ENCODE peak calls at places on chromosomes 13 and 19, in nine cellular contexts. One of them, this sample, is unnamed.

GRCh38 chr19:30312582-30313352 is 59.4 kb upstream of the ZNF536 start:
- DNase-seq in astrocyte of the hippocampus: no peak
- DNase-seq in A172: no peak
- DNase-seq in GM03348: no peak
- DNase-seq in RCC 7860: no peak
- DNase-seq in stimulated activated CD8-positive, alpha-beta memory T cell treated with anti-CD3 and anti-CD28 coated beads, Interleukin-15, amount 100 ng/mL, for 4 hours: no peak
- DNase-seq in NCI-H345: no peak
- DNase-seq in activated naive CD8-positive, alpha-beta T cell treated with anti-CD3 and anti-CD28 coated beads, Interleukin-2, amount 50 U/mL, for 24 hours: no peak
- DNase-seq in A673: no peak
- DNase-seq in this sample: no peak

GRCh38 chr19:17997969-17998826 is 9.8 kb upstream of the ARRDC2 start:
- DNase-seq in astrocyte of the hippocampus: no peak
- DNase-seq in A172: peak
- DNase-seq in GM03348: peak
- DNase-seq in RCC 7860: peak
- DNase-seq in stimulated activated CD8-positive, alpha-beta memory T cell treated with anti-CD3 and anti-CD28 coated beads, Interleukin-15, amount 100 ng/mL, for 4 hours: no peak
- DNase-seq in NCI-H345: no peak
- DNase-seq in activated naive CD8-positive, alpha-beta T cell treated with anti-CD3 and anti-CD28 coated beads, Interleukin-2, amount 50 U/mL, for 24 hours: no peak
- DNase-seq in A673: no peak
- DNase-seq in this sample: no peak

GRCh38 chr19:56668676-56669075 is 2.9 kb downstream of the ZNF835 start:
- DNase-seq in astrocyte of the hippocampus: no peak
- DNase-seq in A172: no peak
- DNase-seq in GM03348: no peak
- DNase-seq in RCC 7860: no peak
- DNase-seq in stimulated activated CD8-positive, alpha-beta memory T cell treated with anti-CD3 and anti-CD28 coated beads, Interleukin-15, amount 100 ng/mL, for 4 hours: no peak
- DNase-seq in NCI-H345: no peak
- DNase-seq in activated naive CD8-positive, alpha-beta T cell treated with anti-CD3 and anti-CD28 coated beads, Interleukin-2, amount 50 U/mL, for 24 hours: no peak
- DNase-seq in A673: no peak
- DNase-seq in this sample: no peak

GRCh38 chr13:51794959-51795358 is 9.0 kb downstream of the DHRS12 start:
- DNase-seq in astrocyte of the hippocampus: no peak
- DNase-seq in A172: no peak
- DNase-seq in GM03348: no peak
- DNase-seq in RCC 7860: no peak
- DNase-seq in stimulated activated CD8-positive, alpha-beta memory T cell treated with anti-CD3 and anti-CD28 coated beads, Interleukin-15, amount 100 ng/mL, for 4 hours: no peak
- DNase-seq in NCI-H345: no peak
- DNase-seq in activated naive CD8-positive, alpha-beta T cell treated with anti-CD3 and anti-CD28 coated beads, Interleukin-2, amount 50 U/mL, for 24 hours: no peak
- DNase-seq in A673: no peak
- DNase-seq in this sample: no peak

GRCh38 chr13:114142137-114142550 is 9.7 kb upstream of the RASA3 start:
- DNase-seq in astrocyte of the hippocampus: no peak
- DNase-seq in A172: no peak
- DNase-seq in GM03348: no peak
- DNase-seq in RCC 7860: no peak
- DNase-seq in stimulated activated CD8-positive, alpha-beta memory T cell treated with anti-CD3 and anti-CD28 coated beads, Interleukin-15, amount 100 ng/mL, for 4 hours: no peak
- DNase-seq in NCI-H345: no peak
- DNase-seq in activated naive CD8-positive, alpha-beta T cell treated with anti-CD3 and anti-CD28 coated beads, Interleukin-2, amount 50 U/mL, for 24 hours: no peak
- DNase-seq in A673: no peak
- DNase-seq in this sample: no peak

GRCh38 chr19:5540208-5540607 is 27.5 kb downstream of the TINCR start:
- DNase-seq in astrocyte of the hippocampus: no peak
- DNase-seq in A172: no peak
- DNase-seq in GM03348: no peak
- DNase-seq in RCC 7860: no peak
- DNase-seq in stimulated activated CD8-positive, alpha-beta memory T cell treated with anti-CD3 and anti-CD28 coated beads, Interleukin-15, amount 100 ng/mL, for 4 hours: no peak
- DNase-seq in NCI-H345: no peak
- DNase-seq in activated naive CD8-positive, alpha-beta T cell treated with anti-CD3 and anti-CD28 coated beads, Interleukin-2, amount 50 U/mL, for 24 hours: no peak
- DNase-seq in A673: no peak
- DNase-seq in this sample: no peak

GRCh38 chr13:51838235-51838846 is 6.6 kb downstream of the TMEM272 start:
- DNase-seq in astrocyte of the hippocampus: peak
- DNase-seq in A172: peak
- DNase-seq in GM03348: peak
- DNase-seq in RCC 7860: no peak
- DNase-seq in stimulated activated CD8-positive, alpha-beta memory T cell treated with anti-CD3 and anti-CD28 coated beads, Interleukin-15, amount 100 ng/mL, for 4 hours: no peak
- DNase-seq in NCI-H345: no peak
- DNase-seq in activated naive CD8-positive, alpha-beta T cell treated with anti-CD3 and anti-CD28 coated beads, Interleukin-2, amount 50 U/mL, for 24 hours: peak
- DNase-seq in A673: no peak
- DNase-seq in this sample: no peak

GRCh38 chr13:75480691-75481175 is 1.2 kb downstream of the TBC1D4 start:
- DNase-seq in astrocyte of the hippocampus: peak
- DNase-seq in A172: no peak
- DNase-seq in GM03348: peak
- DNase-seq in RCC 7860: peak
- DNase-seq in stimulated activated CD8-positive, alpha-beta memory T cell treated with anti-CD3 and anti-CD28 coated beads, Interleukin-15, amount 100 ng/mL, for 4 hours: no peak
- DNase-seq in NCI-H345: peak
- DNase-seq in activated naive CD8-positive, alpha-beta T cell treated with anti-CD3 and anti-CD28 coated beads, Interleukin-2, amount 50 U/mL, for 24 hours: peak
- DNase-seq in A673: peak
- DNase-seq in this sample: no peak

GRCh38 chr13:30165791-30166190 is 141.6 kb downstream of the KATNAL1 start:
- DNase-seq in astrocyte of the hippocampus: peak
- DNase-seq in A172: no peak
- DNase-seq in GM03348: no peak
- DNase-seq in RCC 7860: no peak
- DNase-seq in stimulated activated CD8-positive, alpha-beta memory T cell treated with anti-CD3 and anti-CD28 coated beads, Interleukin-15, amount 100 ng/mL, for 4 hours: no peak
- DNase-seq in NCI-H345: no peak
- DNase-seq in activated naive CD8-positive, alpha-beta T cell treated with anti-CD3 and anti-CD28 coated beads, Interleukin-2, amount 50 U/mL, for 24 hours: no peak
- DNase-seq in A673: no peak
- DNase-seq in this sample: no peak

GRCh38 chr13:65830411-65831172 is 1399.5 kb downstream of the PCDH9 start:
- DNase-seq in astrocyte of the hippocampus: no peak
- DNase-seq in A172: peak
- DNase-seq in GM03348: no peak
- DNase-seq in RCC 7860: no peak
- DNase-seq in stimulated activated CD8-positive, alpha-beta memory T cell treated with anti-CD3 and anti-CD28 coated beads, Interleukin-15, amount 100 ng/mL, for 4 hours: no peak
- DNase-seq in NCI-H345: no peak
- DNase-seq in activated naive CD8-positive, alpha-beta T cell treated with anti-CD3 and anti-CD28 coated beads, Interleukin-2, amount 50 U/mL, for 24 hours: no peak
- DNase-seq in A673: no peak
- DNase-seq in this sample: no peak

GRCh38 chr13:79901336-79901735 is 420.4 kb downstream of the NDFIP2 start:
- DNase-seq in astrocyte of the hippocampus: peak
- DNase-seq in A172: peak
- DNase-seq in GM03348: peak
- DNase-seq in RCC 7860: no peak
- DNase-seq in stimulated activated CD8-positive, alpha-beta memory T cell treated with anti-CD3 and anti-CD28 coated beads, Interleukin-15, amount 100 ng/mL, for 4 hours: no peak
- DNase-seq in NCI-H345: no peak
- DNase-seq in activated naive CD8-positive, alpha-beta T cell treated with anti-CD3 and anti-CD28 coated beads, Interleukin-2, amount 50 U/mL, for 24 hours: no peak
- DNase-seq in A673: peak
- DNase-seq in this sample: no peak

GRCh38 chr19:16106121-16106520 is 5.6 kb upstream of the RAB8A start:
- DNase-seq in astrocyte of the hippocampus: peak
- DNase-seq in A172: peak
- DNase-seq in GM03348: no peak
- DNase-seq in RCC 7860: peak
- DNase-seq in stimulated activated CD8-positive, alpha-beta memory T cell treated with anti-CD3 and anti-CD28 coated beads, Interleukin-15, amount 100 ng/mL, for 4 hours: no peak
- DNase-seq in NCI-H345: no peak
- DNase-seq in activated naive CD8-positive, alpha-beta T cell treated with anti-CD3 and anti-CD28 coated beads, Interleukin-2, amount 50 U/mL, for 24 hours: no peak
- DNase-seq in A673: no peak
- DNase-seq in this sample: no peak

This sample was measured in amniotic stem cell.